ENCODE peak calls at places on chromosomes 1 and 21, in eight cellular contexts. One of them, this sample, is unnamed.

GRCh38 chr1:154940880-154941228 is 4.3 kb upstream of the PMVK start:
- DNase-seq in NCI-H1417: no peak
- DNase-seq in C1 segment of cervical spinal cord: no peak
- DNase-seq in adrenal gland: no peak
- DNase-seq in substantia nigra: no peak
- DNase-seq in LoVo: no peak
- DNase-seq in bronchial epithelial cell: no peak
- DNase-seq in A549: no peak
- DNase-seq in this sample: no peak

GRCh38 chr1:209585672-209586071 is 2.2 kb downstream of the CAMK1G start:
- DNase-seq in substantia nigra: no peak
- DNase-seq in C1 segment of cervical spinal cord: no peak
- DNase-seq in NCI-H1417: peak; percentile 46
- DNase-seq in A549: no peak
- DNase-seq in adrenal gland: peak; percentile 65
- DNase-seq in LoVo: no peak
- DNase-seq in bronchial epithelial cell: no peak
- DNase-seq in this sample: peak; percentile 38

GRCh38 chr1:37394574-37395464 is 79.6 kb upstream of the ZC3H12A start:
- DNase-seq in C1 segment of cervical spinal cord: no peak
- DNase-seq in adrenal gland: no peak
- DNase-seq in NCI-H1417: peak; percentile 39
- DNase-seq in A549: no peak
- DNase-seq in substantia nigra: no peak
- DNase-seq in LoVo: no peak
- DNase-seq in bronchial epithelial cell: no peak
- DNase-seq in this sample: peak; percentile 37

GRCh38 chr1:231166398-231166797 is 4.5 kb downstream of the TRIM67 start:
- DNase-seq in bronchial epithelial cell: no peak
- DNase-seq in NCI-H1417: no peak
- DNase-seq in substantia nigra: no peak
- DNase-seq in C1 segment of cervical spinal cord: no peak
- DNase-seq in LoVo: no peak
- DNase-seq in A549: no peak
- DNase-seq in adrenal gland: no peak
- DNase-seq in this sample: no peak

GRCh38 chr1:15764269-15764764 is 5.7 kb downstream of the FBLIM1 start:
- DNase-seq in substantia nigra: no peak
- DNase-seq in adrenal gland: no peak
- DNase-seq in A549: no peak
- DNase-seq in LoVo: peak; percentile 28
- DNase-seq in C1 segment of cervical spinal cord: no peak
- DNase-seq in bronchial epithelial cell: peak; percentile 55
- DNase-seq in NCI-H1417: no peak
- DNase-seq in this sample: no peak

GRCh38 chr1:211483896-211484612 is 7.9 kb downstream of the RD3 start:
- DNase-seq in bronchial epithelial cell: no peak
- DNase-seq in C1 segment of cervical spinal cord: no peak
- DNase-seq in NCI-H1417: no peak
- DNase-seq in substantia nigra: no peak
- DNase-seq in LoVo: no peak
- DNase-seq in adrenal gland: no peak
- DNase-seq in A549: no peak
- DNase-seq in this sample: no peak

GRCh38 chr1:205986291-205986690 is 16.9 kb downstream of the RAB7B start:
- DNase-seq in A549: no peak
- DNase-seq in adrenal gland: no peak
- DNase-seq in C1 segment of cervical spinal cord: no peak
- DNase-seq in LoVo: no peak
- DNase-seq in NCI-H1417: no peak
- DNase-seq in bronchial epithelial cell: no peak
- DNase-seq in substantia nigra: no peak
- DNase-seq in this sample: no peak

GRCh38 chr1:211469938-211470529 is 21.9 kb downstream of the RD3 start:
- DNase-seq in NCI-H1417: peak; percentile 36
- DNase-seq in C1 segment of cervical spinal cord: no peak
- DNase-seq in bronchial epithelial cell: peak; percentile 69
- DNase-seq in A549: peak; percentile 83
- DNase-seq in LoVo: peak; percentile 78
- DNase-seq in adrenal gland: peak; percentile 88
- DNase-seq in substantia nigra: peak; percentile 11
- DNase-seq in this sample: peak; percentile 38

GRCh38 chr1:234231061-234231892 is 142.0 kb upstream of the COA6 start:
- DNase-seq in C1 segment of cervical spinal cord: no peak
- DNase-seq in A549: no peak
- DNase-seq in NCI-H1417: no peak
- DNase-seq in adrenal gland: no peak
- DNase-seq in LoVo: no peak
- DNase-seq in bronchial epithelial cell: no peak
- DNase-seq in substantia nigra: no peak
- DNase-seq in this sample: no peak

GRCh38 chr1:29414091-29414490 is 177.8 kb downstream of the PTPRU start:
- DNase-seq in NCI-H1417: no peak
- DNase-seq in C1 segment of cervical spinal cord: no peak
- DNase-seq in substantia nigra: no peak
- DNase-seq in adrenal gland: no peak
- DNase-seq in bronchial epithelial cell: no peak
- DNase-seq in A549: no peak
- DNase-seq in LoVo: no peak
- DNase-seq in this sample: no peak

GRCh38 chr1:184163674-184164470 is 112.3 kb downstream of the TSEN15 start:
- DNase-seq in substantia nigra: no peak
- DNase-seq in adrenal gland: peak; percentile 60
- DNase-seq in C1 segment of cervical spinal cord: no peak
- DNase-seq in A549: no peak
- DNase-seq in bronchial epithelial cell: peak; percentile 31
- DNase-seq in LoVo: no peak
- DNase-seq in NCI-H1417: no peak
- DNase-seq in this sample: no peak

GRCh38 chr1:156845055-156845952 is 13.6 kb downstream of the INSRR start:
- DNase-seq in bronchial epithelial cell: no peak
- DNase-seq in substantia nigra: no peak
- DNase-seq in NCI-H1417: no peak
- DNase-seq in LoVo: no peak
- DNase-seq in C1 segment of cervical spinal cord: no peak
- DNase-seq in A549: no peak
- DNase-seq in adrenal gland: no peak
- DNase-seq in this sample: no peak

GRCh38 chr1:109978761-109979488 is 5.6 kb upstream of the AHCYL1 start:
- DNase-seq in LoVo: no peak
- DNase-seq in adrenal gland: no peak
- DNase-seq in NCI-H1417: no peak
- DNase-seq in substantia nigra: no peak
- DNase-seq in C1 segment of cervical spinal cord: no peak
- DNase-seq in A549: no peak
- DNase-seq in bronchial epithelial cell: no peak
- DNase-seq in this sample: no peak

GRCh38 chr1:181117648-181118449 is 29.3 kb downstream of the IER5 start:
- DNase-seq in A549: no peak
- DNase-seq in bronchial epithelial cell: peak; percentile 96
- DNase-seq in adrenal gland: no peak
- DNase-seq in LoVo: peak; percentile 86
- DNase-seq in C1 segment of cervical spinal cord: no peak
- DNase-seq in substantia nigra: no peak
- DNase-seq in NCI-H1417: peak; percentile 73
- DNase-seq in this sample: no peak

GRCh38 chr1:92749024-92749634 is 35.8 kb downstream of the EVI5 start:
- DNase-seq in bronchial epithelial cell: peak; percentile 68
- DNase-seq in substantia nigra: no peak
- DNase-seq in A549: peak; percentile 36
- DNase-seq in NCI-H1417: peak; percentile 65
- DNase-seq in C1 segment of cervical spinal cord: no peak
- DNase-seq in LoVo: peak; percentile 56
- DNase-seq in adrenal gland: no peak
- DNase-seq in this sample: peak; percentile 72

GRCh38 chr1:84479998-84480397 is 932 bp downstream of the RPF1 start:
- DNase-seq in A549: peak; percentile 4
- DNase-seq in C1 segment of cervical spinal cord: no peak
- DNase-seq in adrenal gland: no peak
- DNase-seq in LoVo: peak; percentile 11
- DNase-seq in bronchial epithelial cell: no peak
- DNase-seq in substantia nigra: no peak
- DNase-seq in NCI-H1417: no peak
- DNase-seq in this sample: no peak

GRCh38 chr1:26031196-26031902 is 9.8 kb downstream of the EXTL1 start:
- DNase-seq in NCI-H1417: no peak
- DNase-seq in LoVo: no peak
- DNase-seq in A549: no peak
- DNase-seq in bronchial epithelial cell: no peak
- DNase-seq in adrenal gland: no peak
- DNase-seq in substantia nigra: no peak
- DNase-seq in C1 segment of cervical spinal cord: no peak
- DNase-seq in this sample: no peak

GRCh38 chr1:151534662-151535278 is 5.3 kb upstream of the TUFT1 start:
- DNase-seq in A549: peak; percentile 74
- DNase-seq in LoVo: no peak
- DNase-seq in NCI-H1417: peak; percentile 89
- DNase-seq in adrenal gland: peak; percentile 83
- DNase-seq in C1 segment of cervical spinal cord: no peak
- DNase-seq in bronchial epithelial cell: peak; percentile 55
- DNase-seq in substantia nigra: peak; percentile 6
- DNase-seq in this sample: peak; percentile 56

GRCh38 chr1:88736633-88737248 is 52.7 kb downstream of the PKN2 start:
- DNase-seq in LoVo: peak; percentile 35
- DNase-seq in A549: peak; percentile 4
- DNase-seq in C1 segment of cervical spinal cord: no peak
- DNase-seq in adrenal gland: no peak
- DNase-seq in bronchial epithelial cell: peak; percentile 35
- DNase-seq in NCI-H1417: no peak
- DNase-seq in substantia nigra: no peak
- DNase-seq in this sample: no peak

GRCh38 chr1:89900791-89901708 is 80.2 kb downstream of the LRRC8D start:
- DNase-seq in LoVo: no peak
- DNase-seq in bronchial epithelial cell: no peak
- DNase-seq in C1 segment of cervical spinal cord: no peak
- DNase-seq in NCI-H1417: peak; percentile 56
- DNase-seq in A549: no peak
- DNase-seq in adrenal gland: no peak
- DNase-seq in substantia nigra: no peak
- DNase-seq in this sample: no peak

GRCh38 chr21:45365608-45366241 is 39.2 kb upstream of the COL18A1 start:
- DNase-seq in bronchial epithelial cell: no peak
- DNase-seq in LoVo: peak; percentile 63
- DNase-seq in substantia nigra: no peak
- DNase-seq in A549: peak; percentile 67
- DNase-seq in adrenal gland: no peak
- DNase-seq in C1 segment of cervical spinal cord: no peak
- DNase-seq in NCI-H1417: no peak
- DNase-seq in this sample: no peak

GRCh38 chr1:182303778-182304177 is 87.8 kb downstream of the GLUL start:
- DNase-seq in adrenal gland: no peak
- DNase-seq in substantia nigra: no peak
- DNase-seq in bronchial epithelial cell: no peak
- DNase-seq in A549: no peak
- DNase-seq in C1 segment of cervical spinal cord: no peak
- DNase-seq in NCI-H1417: peak; percentile 27
- DNase-seq in LoVo: no peak
- DNase-seq in this sample: no peak

GRCh38 chr1:16181887-16182719 is 26.2 kb upstream of the EPHA2 start:
- DNase-seq in substantia nigra: no peak
- DNase-seq in C1 segment of cervical spinal cord: no peak
- DNase-seq in A549: peak; percentile 61
- DNase-seq in LoVo: peak; percentile 90
- DNase-seq in bronchial epithelial cell: peak; percentile 81
- DNase-seq in adrenal gland: peak; percentile 90
- DNase-seq in NCI-H1417: no peak
- DNase-seq in this sample: no peak

GRCh38 chr1:23013657-23014056 is 2.0 kb downstream of the TEX46 start:
- DNase-seq in A549: no peak
- DNase-seq in LoVo: no peak
- DNase-seq in adrenal gland: no peak
- DNase-seq in C1 segment of cervical spinal cord: no peak
- DNase-seq in NCI-H1417: peak; percentile 91
- DNase-seq in substantia nigra: no peak
- DNase-seq in bronchial epithelial cell: peak; percentile 87
- DNase-seq in this sample: no peak

GRCh38 chr21:41071410-41071809 is 96.5 kb upstream of the BACE2 start:
- DNase-seq in NCI-H1417: no peak
- DNase-seq in C1 segment of cervical spinal cord: no peak
- DNase-seq in A549: no peak
- DNase-seq in bronchial epithelial cell: no peak
- DNase-seq in adrenal gland: no peak
- DNase-seq in substantia nigra: no peak
- DNase-seq in LoVo: no peak
- DNase-seq in this sample: peak; percentile 26

GRCh38 chr1:159931101-159931816 is 6.0 kb upstream of the TAGLN2 start:
- DNase-seq in adrenal gland: no peak
- DNase-seq in LoVo: no peak
- DNase-seq in NCI-H1417: no peak
- DNase-seq in substantia nigra: no peak
- DNase-seq in A549: no peak
- DNase-seq in bronchial epithelial cell: no peak
- DNase-seq in C1 segment of cervical spinal cord: no peak
- DNase-seq in this sample: no peak

GRCh38 chr1:206447792-206448191 is 22.5 kb upstream of the IKBKE start:
- DNase-seq in substantia nigra: no peak
- DNase-seq in bronchial epithelial cell: peak; percentile 84
- DNase-seq in LoVo: no peak
- DNase-seq in C1 segment of cervical spinal cord: no peak
- DNase-seq in A549: no peak
- DNase-seq in NCI-H1417: no peak
- DNase-seq in adrenal gland: no peak
- DNase-seq in this sample: no peak

GRCh38 chr1:206590025-206590834 is 22.0 kb downstream of the EIF2D start:
- DNase-seq in LoVo: no peak
- DNase-seq in substantia nigra: no peak
- DNase-seq in A549: no peak
- DNase-seq in NCI-H1417: no peak
- DNase-seq in C1 segment of cervical spinal cord: no peak
- DNase-seq in adrenal gland: no peak
- DNase-seq in bronchial epithelial cell: peak; percentile 98
- DNase-seq in this sample: no peak

GRCh38 chr21:16370176-16370575 is 640.4 kb downstream of the USP25 start:
- DNase-seq in LoVo: no peak
- DNase-seq in C1 segment of cervical spinal cord: no peak
- DNase-seq in substantia nigra: no peak
- DNase-seq in adrenal gland: no peak
- DNase-seq in A549: no peak
- DNase-seq in bronchial epithelial cell: no peak
- DNase-seq in NCI-H1417: no peak
- DNase-seq in this sample: no peak

GRCh38 chr21:34889287-34889536 is 159.9 kb downstream of the RUNX1 start:
- DNase-seq in LoVo: peak; percentile 50
- DNase-seq in NCI-H1417: no peak
- DNase-seq in bronchial epithelial cell: peak; percentile 46
- DNase-seq in substantia nigra: no peak
- DNase-seq in C1 segment of cervical spinal cord: no peak
- DNase-seq in adrenal gland: peak; percentile 61
- DNase-seq in A549: no peak
- DNase-seq in this sample: peak; percentile 51

GRCh38 chr1:14841456-14841855 is 243.0 kb downstream of the KAZN start:
- DNase-seq in substantia nigra: no peak
- DNase-seq in NCI-H1417: no peak
- DNase-seq in bronchial epithelial cell: no peak
- DNase-seq in LoVo: no peak
- DNase-seq in C1 segment of cervical spinal cord: no peak
- DNase-seq in A549: no peak
- DNase-seq in adrenal gland: no peak
- DNase-seq in this sample: no peak

GRCh38 chr1:113141650-113142473 is 68.9 kb downstream of the LRIG2 start:
- DNase-seq in C1 segment of cervical spinal cord: no peak
- DNase-seq in bronchial epithelial cell: peak; percentile 62
- DNase-seq in NCI-H1417: no peak
- DNase-seq in adrenal gland: no peak
- DNase-seq in substantia nigra: no peak
- DNase-seq in A549: no peak
- DNase-seq in LoVo: no peak
- DNase-seq in this sample: no peak

GRCh38 chr1:36624466-36624865 is 141.8 kb upstream of the CSF3R start:
- DNase-seq in C1 segment of cervical spinal cord: no peak
- DNase-seq in bronchial epithelial cell: no peak
- DNase-seq in LoVo: no peak
- DNase-seq in A549: no peak
- DNase-seq in adrenal gland: no peak
- DNase-seq in NCI-H1417: no peak
- DNase-seq in substantia nigra: no peak
- DNase-seq in this sample: no peak

GRCh38 chr1:16380868-16381267 is 13.8 kb downstream of the SZRD1 start:
- DNase-seq in NCI-H1417: no peak
- DNase-seq in C1 segment of cervical spinal cord: no peak
- DNase-seq in adrenal gland: no peak
- DNase-seq in substantia nigra: no peak
- DNase-seq in LoVo: no peak
- DNase-seq in A549: no peak
- DNase-seq in bronchial epithelial cell: no peak
- DNase-seq in this sample: no peak